ENCODE peak calls at places on chromosomes 16 and 17, in ten cellular contexts. S, H, T, A, K, O, F, X, Q and M are unnamed samples.
A peak's percentile ranks its signal among the peaks of the same experiment; 100 is the strongest.

GRCh38 chr16:68280160-68280559 is 15.8 kb downstream of the SLC7A6 start:
- DNase-seq in S (no peak), H (no peak), T (no peak), A (no peak), K (no peak), O (no peak), F (no peak), X (no peak), Q (no peak), M (no peak)

GRCh38 chr17:48209973-48210372 is 102.4 kb downstream of the SNX11 start:
- DNase-seq in S (no peak), H (no peak), T (no peak), A (no peak), K (no peak), O (no peak), F (no peak), X (no peak), Q (no peak), M (no peak)

GRCh38 chr17:42221886-42222745 is 27.8 kb upstream of the GHDC start:
- DNase-seq in S (peak; percentile 36), H (no peak), T (no peak), A (peak; percentile 60), K (no peak), O (peak; percentile 66), F (peak; percentile 22), X (peak; percentile 39), Q (no peak), M (peak; percentile 19)

GRCh38 chr17:5785343-5785742 is 201.0 kb upstream of the NLRP1 start:
- DNase-seq in S (no peak), H (no peak), T (no peak), A (no peak), K (no peak), O (no peak), F (no peak), X (no peak), Q (no peak), M (no peak)

GRCh38 chr17:13418891-13419290 is 182.8 kb downstream of the HS3ST3A1 start:
- DNase-seq in S (no peak), H (no peak), T (no peak), A (no peak), K (no peak), O (no peak), F (no peak), X (no peak), Q (no peak), M (no peak)

GRCh38 chr17:3966720-3967363 is 2.6 kb upstream of the ATP2A3 start:
- DNase-seq in S (no peak), H (peak; percentile 37), T (no peak), A (no peak), K (no peak), O (no peak), F (no peak), X (no peak), Q (no peak), M (peak; percentile 90)

GRCh38 chr16:15572329-15573001 is 70.5 kb downstream of the MARF1 start:
- DNase-seq in S (no peak), H (no peak), T (no peak), A (no peak), K (no peak), O (no peak), F (no peak), X (no peak), Q (no peak), M (no peak)

GRCh38 chr16:68235882-68236803 is at the start of gene ESRP2:
- DNase-seq in S (no peak), H (peak; percentile 76), T (peak; percentile 95), A (peak; percentile 43), K (no peak), O (peak; percentile 95), F (peak; percentile 94), X (no peak), Q (peak; percentile 65), M (peak; percentile 96)

GRCh38 chr16:90057738-90058173 is 19.4 kb downstream of the PRDM7 start:
- DNase-seq in S (no peak), H (no peak), T (no peak), A (no peak), K (no peak), O (peak; percentile 55), F (no peak), X (no peak), Q (no peak), M (no peak)

GRCh38 chr17:74605361-74605760 is 13.3 kb upstream of the CD300LD start:
- DNase-seq in S (peak; percentile 62), H (peak; percentile 79), T (peak; percentile 61), A (no peak), K (peak; percentile 59), O (peak; percentile 78), F (peak; percentile 15), X (no peak), Q (no peak), M (no peak)

GRCh38 chr17:40320771-40321501 is 12.0 kb downstream of the RARA start:
- DNase-seq in S (peak; percentile 80), H (peak; percentile 91), T (peak; percentile 56), A (no peak), K (peak; percentile 69), O (no peak), F (no peak), X (peak; percentile 70), Q (peak; percentile 86), M (peak; percentile 35)

GRCh38 chr16:57863434-57864160 is 61.3 kb upstream of the KIFC3 start:
- DNase-seq in S (peak; percentile 45), H (peak; percentile 75), T (peak; percentile 69), A (peak; percentile 72), K (peak; percentile 41), O (peak; percentile 81), F (peak; percentile 63), X (peak; percentile 64), Q (peak; percentile 61), M (peak; percentile 73)
- H3K27ac ChIP-seq in S (no peak overlapping the region), H (no peak overlapping the region), T (no peak overlapping the region), A (peak overlapping the region; percentile 27), K (no peak overlapping the region), O (peak overlapping the region; percentile 20), F (no peak overlapping the region), X (no peak overlapping the region), Q (no peak overlapping the region), M (peak overlapping the region; percentile 6)

GRCh38 chr17:65567566-65567965 is 6.1 kb upstream of the AXIN2 start:
- DNase-seq in S (no peak), H (no peak), T (no peak), A (no peak), K (no peak), O (no peak), F (no peak), X (no peak), Q (no peak), M (peak; percentile 14)

GRCh38 chr17:65568918-65569317 is 7.5 kb upstream of the AXIN2 start:
- DNase-seq in S (no peak), H (no peak), T (no peak), A (no peak), K (no peak), O (no peak), F (no peak), X (no peak), Q (no peak), M (no peak)

GRCh38 chr17:65573283-65573603 is 11.8 kb upstream of the AXIN2 start:
- DNase-seq in S (no peak), H (no peak), T (no peak), A (no peak), K (no peak), O (no peak), F (no peak), X (no peak), Q (no peak), M (no peak)

GRCh38 chr17:65572581-65573282 is 11.3 kb upstream of the AXIN2 start:
- DNase-seq in S (no peak), H (no peak), T (no peak), A (no peak), K (no peak), O (no peak), F (no peak), X (peak; percentile 29), Q (no peak), M (no peak)

DNA sequence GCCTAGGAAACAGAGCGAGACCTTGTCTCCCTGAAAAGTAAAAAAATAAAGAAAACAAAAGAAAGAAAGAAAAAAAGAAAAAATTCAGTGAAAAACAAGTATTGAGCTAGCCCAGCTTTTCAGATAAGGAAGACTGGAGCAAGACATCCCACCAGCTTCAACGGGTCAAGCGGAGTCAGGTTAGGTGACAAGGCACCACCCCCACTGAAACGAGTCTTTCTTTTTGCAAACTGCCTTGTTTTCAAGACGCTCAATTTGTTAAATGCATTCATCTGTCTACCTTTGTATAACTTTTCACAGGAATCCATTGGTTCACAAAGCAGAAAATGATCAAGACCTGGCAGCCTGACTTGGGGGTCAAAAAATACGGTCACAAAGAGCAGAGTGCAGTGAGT is 10.7 kb upstream of the AXIN2 start:
- DNase-seq in S (no peak), H (no peak), T (no peak), A (no peak), K (no peak), O (no peak), F (no peak), X (no peak), Q (no peak), M (no peak)
- H3K27ac ChIP-seq in S (no peak overlapping the region), H (no peak overlapping the region), T (no peak overlapping the region), A (no peak overlapping the region), K (no peak overlapping the region), O (no peak overlapping the region), F (no peak overlapping the region), X (no peak overlapping the region), Q (no peak overlapping the region), M (no peak overlapping the region)

DNA sequence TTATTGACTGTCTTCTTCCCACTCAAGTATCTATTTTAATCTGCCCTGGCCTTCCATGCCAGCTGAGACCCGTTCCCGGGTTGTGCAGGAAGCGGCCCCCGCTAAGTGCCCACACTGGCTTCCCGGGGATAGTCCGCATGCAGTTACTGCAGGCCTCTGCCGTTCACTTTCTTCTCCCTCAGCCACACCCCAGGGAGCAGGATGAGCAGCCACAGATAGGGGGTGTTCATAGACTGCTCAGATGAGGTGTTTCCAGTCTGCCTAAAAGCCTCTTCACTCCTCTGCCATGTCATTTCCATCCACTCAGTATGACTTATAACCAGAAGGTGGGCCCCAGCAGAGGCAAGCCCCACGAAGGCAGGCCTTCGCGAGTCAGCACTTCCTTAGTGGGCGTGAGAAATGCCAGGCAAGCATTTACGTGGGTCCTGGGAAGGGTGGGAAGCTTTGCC is 7.7 kb downstream of the MED9 start:
- DNase-seq in S (no peak), H (no peak), T (no peak), A (no peak), K (no peak), O (no peak), F (no peak), X (no peak), Q (no peak), M (no peak)
- H3K27ac ChIP-seq in S (peak overlapping the region; percentile 70), H (peak overlapping the region; percentile 57), T (no peak overlapping the region), A (no peak overlapping the region), K (no peak overlapping the region), O (no peak overlapping the region), F (no peak overlapping the region), X (no peak overlapping the region), Q (no peak overlapping the region), M (no peak overlapping the region)

DNA sequence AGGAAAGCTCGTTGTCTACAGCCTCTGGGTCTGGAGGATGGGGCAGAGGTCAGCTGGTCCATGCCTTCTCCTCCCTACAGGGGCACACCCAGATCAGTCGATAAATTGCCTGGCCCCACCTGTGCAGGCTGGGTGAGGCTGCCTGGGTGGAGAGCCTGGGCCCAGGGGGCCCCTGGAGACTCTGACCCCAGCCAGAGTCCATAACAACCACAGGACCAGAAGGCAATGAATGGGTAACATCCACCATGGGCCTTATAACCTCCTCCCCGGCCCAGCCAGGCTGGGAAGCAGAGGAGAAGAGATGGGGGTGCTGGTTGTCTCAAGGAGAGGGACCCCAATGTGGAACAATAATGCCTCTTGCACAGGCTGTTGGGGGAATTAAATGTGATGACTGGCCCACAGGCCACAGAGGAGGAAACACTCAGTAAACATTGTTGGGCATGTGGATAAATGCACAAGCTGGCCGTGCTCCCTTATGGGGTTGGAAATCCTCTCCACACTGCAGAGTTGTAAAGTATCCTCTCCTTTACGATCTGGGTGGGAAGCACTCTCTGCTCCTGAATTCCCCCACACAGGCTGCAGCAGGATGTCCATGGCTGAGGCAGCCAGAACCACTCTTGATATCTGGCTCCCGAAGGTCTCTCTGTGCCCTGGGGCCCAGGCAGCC is 56.7 kb upstream of the TOB1 start:
- DNase-seq in S (no peak), H (no peak), T (no peak), A (no peak), K (no peak), O (peak; percentile 47), F (no peak), X (no peak), Q (no peak), M (peak; percentile 24)
- H3K27ac ChIP-seq in S (peak overlapping the region; percentile 55), H (no peak overlapping the region), T (no peak overlapping the region), A (no peak overlapping the region), K (peak overlapping the region; percentile 31), O (peak overlapping the region; percentile 85), F (peak overlapping the region; percentile 86), X (no peak overlapping the region), Q (no peak overlapping the region), M (no peak overlapping the region)